ENCODE peak calls at places on chromosome 5, in seven cellular contexts. One of them, this sample, is unnamed.

GRCh38 chr5:125043781-125044391 is 297.4 kb upstream of the ZNF608 start:
- DNase-seq in fibroblast of the aortic adventitia: peak
- DNase-seq in A549: peak
- DNase-seq in GM12865: no peak
- DNase-seq in fibroblast of villous mesenchyme: no peak
- DNase-seq in fibroblast of lung: peak
- DNase-seq in esophagus muscularis mucosa: no peak
- DNase-seq in this sample: peak

GRCh38 chr5:27450607-27451006 is 412.2 kb upstream of the CDH9 start:
- DNase-seq in fibroblast of the aortic adventitia: no peak
- DNase-seq in GM12865: no peak
- DNase-seq in A549: no peak
- DNase-seq in fibroblast of lung: no peak
- DNase-seq in fibroblast of villous mesenchyme: no peak
- DNase-seq in esophagus muscularis mucosa: no peak
- DNase-seq in this sample: peak

GRCh38 chr5:75052461-75053285 is at the start of gene GCNT4:
- DNase-seq in esophagus muscularis mucosa: no peak
- DNase-seq in fibroblast of lung: peak
- DNase-seq in fibroblast of villous mesenchyme: peak
- DNase-seq in GM12865: peak
- DNase-seq in fibroblast of the aortic adventitia: peak
- DNase-seq in A549: peak
- DNase-seq in this sample: peak

GRCh38 chr5:40958811-40959210 is 49.5 kb downstream of the C7 start:
- DNase-seq in fibroblast of the aortic adventitia: no peak
- DNase-seq in esophagus muscularis mucosa: no peak
- DNase-seq in fibroblast of lung: peak
- DNase-seq in GM12865: no peak
- DNase-seq in A549: no peak
- DNase-seq in fibroblast of villous mesenchyme: no peak
- DNase-seq in this sample: no peak

GRCh38 chr5:173907686-173908371 is 19.7 kb downstream of the CPEB4 start:
- DNase-seq in fibroblast of villous mesenchyme: no peak
- DNase-seq in fibroblast of the aortic adventitia: no peak
- DNase-seq in fibroblast of lung: no peak
- DNase-seq in esophagus muscularis mucosa: no peak
- DNase-seq in A549: no peak
- DNase-seq in GM12865: no peak
- DNase-seq in this sample: peak

GRCh38 chr5:106843812-106844416 is 826.8 kb downstream of the EFNA5 start:
- DNase-seq in esophagus muscularis mucosa: no peak
- DNase-seq in fibroblast of villous mesenchyme: no peak
- DNase-seq in A549: peak
- DNase-seq in fibroblast of lung: peak
- DNase-seq in GM12865: peak
- DNase-seq in fibroblast of the aortic adventitia: no peak
- DNase-seq in this sample: no peak

GRCh38 chr5:134503088-134503936 is 22.2 kb upstream of the JADE2 start:
- DNase-seq in fibroblast of lung: peak
- DNase-seq in esophagus muscularis mucosa: no peak
- DNase-seq in fibroblast of villous mesenchyme: peak
- DNase-seq in A549: peak
- DNase-seq in fibroblast of the aortic adventitia: peak
- DNase-seq in GM12865: peak
- DNase-seq in this sample: peak

GRCh38 chr5:31639488-31640011 is 619 bp downstream of the PDZD2 start:
- DNase-seq in A549: no peak
- DNase-seq in fibroblast of lung: no peak
- DNase-seq in esophagus muscularis mucosa: no peak
- DNase-seq in GM12865: no peak
- DNase-seq in fibroblast of the aortic adventitia: no peak
- DNase-seq in fibroblast of villous mesenchyme: no peak
- DNase-seq in this sample: no peak

GRCh38 chr5:75662080-75662479 is 50.8 kb downstream of the ANKDD1B start:
- DNase-seq in GM12865: no peak
- DNase-seq in A549: no peak
- DNase-seq in esophagus muscularis mucosa: no peak
- DNase-seq in fibroblast of lung: no peak
- DNase-seq in fibroblast of the aortic adventitia: no peak
- DNase-seq in fibroblast of villous mesenchyme: no peak
- DNase-seq in this sample: no peak

GRCh38 chr5:168227973-168228615 is 63.4 kb upstream of the WWC1 start:
- DNase-seq in esophagus muscularis mucosa: no peak
- DNase-seq in GM12865: peak
- DNase-seq in fibroblast of villous mesenchyme: no peak
- DNase-seq in fibroblast of the aortic adventitia: peak
- DNase-seq in fibroblast of lung: peak
- DNase-seq in A549: no peak
- DNase-seq in this sample: peak

GRCh38 chr5:352639-353598 is 31.4 kb downstream of the AHRR start:
- DNase-seq in fibroblast of the aortic adventitia: no peak
- DNase-seq in fibroblast of lung: no peak
- DNase-seq in esophagus muscularis mucosa: peak
- DNase-seq in A549: no peak
- DNase-seq in fibroblast of villous mesenchyme: no peak
- DNase-seq in GM12865: no peak
- DNase-seq in this sample: no peak

GRCh38 chr5:92886751-92887150 is 694.3 kb downstream of the NR2F1-AS1 start:
- DNase-seq in esophagus muscularis mucosa: no peak
- DNase-seq in fibroblast of lung: no peak
- DNase-seq in A549: no peak
- DNase-seq in GM12865: no peak
- DNase-seq in fibroblast of villous mesenchyme: peak
- DNase-seq in fibroblast of the aortic adventitia: no peak
- DNase-seq in this sample: no peak

GRCh38 chr5:180470966-180471582 is 23.1 kb upstream of the CNOT6 start:
- DNase-seq in GM12865: peak
- DNase-seq in fibroblast of lung: peak
- DNase-seq in A549: peak
- DNase-seq in fibroblast of the aortic adventitia: peak
- DNase-seq in fibroblast of villous mesenchyme: peak
- DNase-seq in esophagus muscularis mucosa: no peak
- DNase-seq in this sample: peak

GRCh38 chr5:16489322-16489791 is 23.8 kb upstream of the ZNF622 start:
- DNase-seq in fibroblast of lung: peak
- DNase-seq in GM12865: peak
- DNase-seq in fibroblast of villous mesenchyme: peak
- DNase-seq in esophagus muscularis mucosa: no peak
- DNase-seq in A549: peak
- DNase-seq in fibroblast of the aortic adventitia: peak
- DNase-seq in this sample: peak

GRCh38 chr5:147455822-147456221 is 54.0 kb downstream of the DPYSL3 start:
- DNase-seq in fibroblast of villous mesenchyme: peak
- DNase-seq in GM12865: no peak
- DNase-seq in fibroblast of the aortic adventitia: peak
- DNase-seq in fibroblast of lung: peak
- DNase-seq in A549: no peak
- DNase-seq in esophagus muscularis mucosa: no peak
- DNase-seq in this sample: peak

GRCh38 chr5:127802477-127802865 is 99.3 kb downstream of the CCDC192 start:
- DNase-seq in GM12865: no peak
- DNase-seq in A549: no peak
- DNase-seq in fibroblast of the aortic adventitia: peak
- DNase-seq in fibroblast of villous mesenchyme: no peak
- DNase-seq in fibroblast of lung: peak
- DNase-seq in esophagus muscularis mucosa: no peak
- DNase-seq in this sample: peak

GRCh38 chr5:154977409-154977808 is 36.1 kb upstream of the KIF4B start:
- DNase-seq in fibroblast of villous mesenchyme: peak
- DNase-seq in fibroblast of the aortic adventitia: peak
- DNase-seq in fibroblast of lung: peak
- DNase-seq in esophagus muscularis mucosa: no peak
- DNase-seq in GM12865: peak
- DNase-seq in A549: no peak
- DNase-seq in this sample: no peak

GRCh38 chr5:140800816-140801493 is at the start of gene PCDHA3:
- DNase-seq in fibroblast of the aortic adventitia: peak
- DNase-seq in GM12865: no peak
- DNase-seq in fibroblast of lung: peak
- DNase-seq in A549: peak
- DNase-seq in fibroblast of villous mesenchyme: peak
- DNase-seq in esophagus muscularis mucosa: no peak
- DNase-seq in this sample: peak

GRCh38 chr5:140801494-140801841 is 611 bp downstream of the PCDHA3 start:
- DNase-seq in fibroblast of lung: no peak
- DNase-seq in GM12865: no peak
- DNase-seq in fibroblast of the aortic adventitia: no peak
- DNase-seq in A549: peak
- DNase-seq in esophagus muscularis mucosa: no peak
- DNase-seq in fibroblast of villous mesenchyme: no peak
- DNase-seq in this sample: no peak

GRCh38 chr5:140794594-140795258 is at the start of gene PCDHA2:
- DNase-seq in fibroblast of villous mesenchyme: no peak
- DNase-seq in fibroblast of the aortic adventitia: no peak
- DNase-seq in fibroblast of lung: peak
- DNase-seq in GM12865: no peak
- DNase-seq in A549: peak
- DNase-seq in esophagus muscularis mucosa: no peak
- DNase-seq in this sample: no peak

GRCh38 chr5:140795259-140795641 is 598 bp downstream of the PCDHA2 start:
- DNase-seq in fibroblast of villous mesenchyme: no peak
- DNase-seq in GM12865: no peak
- DNase-seq in A549: peak
- DNase-seq in fibroblast of lung: no peak
- DNase-seq in esophagus muscularis mucosa: no peak
- DNase-seq in fibroblast of the aortic adventitia: no peak
- DNase-seq in this sample: no peak

DNA sequence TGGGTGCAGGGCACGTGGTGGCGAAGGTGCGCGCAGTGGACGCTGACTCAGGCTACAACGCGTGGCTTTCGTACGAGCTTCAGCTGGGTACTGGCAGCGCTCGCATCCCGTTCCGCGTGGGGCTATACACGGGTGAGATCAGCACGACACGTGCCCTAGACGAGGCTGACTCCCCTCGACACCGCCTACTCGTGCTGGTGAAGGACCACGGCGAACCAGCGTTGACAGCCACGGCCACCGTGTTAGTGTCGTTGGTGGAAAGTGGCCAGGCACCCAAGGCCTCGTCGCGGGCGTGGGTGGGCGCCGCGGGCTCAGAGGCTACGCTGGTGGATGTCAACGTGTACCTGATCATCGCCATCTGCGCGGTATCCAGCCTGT is 2.1 kb downstream of the PCDHA2 start:
- DNase-seq in A549: no peak
- DNase-seq in fibroblast of lung: no peak
- DNase-seq in GM12865: no peak
- DNase-seq in fibroblast of the aortic adventitia: no peak
- DNase-seq in fibroblast of villous mesenchyme: no peak
- DNase-seq in esophagus muscularis mucosa: no peak
- DNase-seq in this sample: no peak
- H3K4me3 ChIP-seq in A549: no peak
- H3K4me3 ChIP-seq in fibroblast of lung: no peak
- H3K4me3 ChIP-seq in GM12865: no peak
- H3K4me3 ChIP-seq in fibroblast of the aortic adventitia: no peak
- H3K4me3 ChIP-seq in fibroblast of villous mesenchyme: no peak
- H3K4me3 ChIP-seq in esophagus muscularis mucosa: no peak
- H3K4me3 ChIP-seq in this sample: no peak

DNA sequence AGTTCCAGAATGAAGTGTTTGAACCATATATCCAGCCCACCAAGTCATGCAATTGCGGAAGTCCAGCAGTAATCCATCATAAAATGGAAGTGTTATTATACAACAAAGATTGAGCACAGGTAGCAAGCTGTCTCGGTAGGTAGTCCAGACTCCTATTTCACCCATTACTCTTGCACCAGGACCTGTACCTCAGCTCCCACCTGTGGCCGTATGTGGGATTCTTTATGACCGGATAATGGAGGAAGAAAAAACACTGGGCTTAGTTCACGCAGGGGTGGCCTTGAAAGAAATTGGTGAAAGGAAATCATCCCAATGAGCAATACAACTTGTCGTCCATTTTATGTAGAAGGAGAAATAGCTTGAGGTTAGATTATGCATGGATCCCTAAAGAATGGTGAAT is 216.3 kb downstream of the ESM1 start:
- DNase-seq in GM12865: no peak
- DNase-seq in fibroblast of villous mesenchyme: no peak
- DNase-seq in esophagus muscularis mucosa: no peak
- DNase-seq in fibroblast of the aortic adventitia: no peak
- DNase-seq in fibroblast of lung: no peak
- DNase-seq in A549: no peak
- DNase-seq in this sample: no peak
- TF ChIP-seq CTCF in GM12865: no peak
- TF ChIP-seq CTCF in fibroblast of villous mesenchyme: no peak
- TF ChIP-seq CTCF in esophagus muscularis mucosa: no peak
- TF ChIP-seq CTCF in fibroblast of the aortic adventitia: no peak
- TF ChIP-seq CTCF in fibroblast of lung: no peak
- TF ChIP-seq CTCF in A549: no peak
- TF ChIP-seq CTCF in this sample: no peak

GRCh38 chr5:38323645-38324295 is 65.4 kb downstream of the EGFLAM start:
- DNase-seq in A549: no peak
- DNase-seq in fibroblast of the aortic adventitia: peak
- DNase-seq in esophagus muscularis mucosa: no peak
- DNase-seq in fibroblast of lung: peak
- DNase-seq in fibroblast of villous mesenchyme: peak
- DNase-seq in GM12865: no peak
- DNase-seq in this sample: peak

GRCh38 chr5:38316544-38317224 is 58.3 kb downstream of the EGFLAM start:
- DNase-seq in fibroblast of the aortic adventitia: peak
- DNase-seq in A549: no peak
- DNase-seq in fibroblast of villous mesenchyme: peak
- DNase-seq in GM12865: no peak
- DNase-seq in esophagus muscularis mucosa: peak
- DNase-seq in fibroblast of lung: peak
- DNase-seq in this sample: peak

GRCh38 chr5:38317887-38318286 is 59.5 kb downstream of the EGFLAM start:
- DNase-seq in fibroblast of the aortic adventitia: no peak
- DNase-seq in fibroblast of villous mesenchyme: no peak
- DNase-seq in esophagus muscularis mucosa: peak
- DNase-seq in fibroblast of lung: no peak
- DNase-seq in GM12865: no peak
- DNase-seq in A549: no peak
- DNase-seq in this sample: no peak

GRCh38 chr5:38319486-38319885 is 61.1 kb downstream of the EGFLAM start:
- DNase-seq in fibroblast of villous mesenchyme: no peak
- DNase-seq in esophagus muscularis mucosa: no peak
- DNase-seq in fibroblast of the aortic adventitia: no peak
- DNase-seq in GM12865: no peak
- DNase-seq in A549: no peak
- DNase-seq in fibroblast of lung: no peak
- DNase-seq in this sample: no peak

DNA sequence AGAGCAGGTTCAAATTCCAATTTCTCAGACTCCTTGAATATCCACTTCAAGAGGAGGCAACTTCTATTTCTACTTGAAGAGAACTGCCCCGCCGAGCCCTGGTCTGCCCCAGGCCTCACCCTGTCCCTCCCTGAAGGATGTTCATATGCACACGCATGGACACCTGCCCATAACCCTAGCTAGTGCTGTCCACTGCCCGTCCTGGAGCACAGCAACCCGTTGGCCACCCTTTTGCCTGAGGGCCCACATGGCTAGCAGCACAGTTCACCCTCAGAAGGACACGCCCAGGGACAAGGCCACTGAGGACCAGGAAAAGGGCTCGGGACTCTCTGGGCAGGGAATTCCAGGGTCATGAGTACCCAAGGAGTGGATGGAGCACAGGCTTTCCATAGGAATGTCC is 63.6 kb downstream of the EGFLAM start:
- DNase-seq in esophagus muscularis mucosa: no peak
- DNase-seq in A549: no peak
- DNase-seq in fibroblast of villous mesenchyme: no peak
- DNase-seq in fibroblast of the aortic adventitia: no peak
- DNase-seq in fibroblast of lung: no peak
- DNase-seq in GM12865: no peak
- DNase-seq in this sample: no peak
- H3K4me3 ChIP-seq in esophagus muscularis mucosa: no peak
- H3K4me3 ChIP-seq in A549: no peak
- H3K4me3 ChIP-seq in fibroblast of villous mesenchyme: no peak
- H3K4me3 ChIP-seq in fibroblast of the aortic adventitia: no peak
- H3K4me3 ChIP-seq in fibroblast of lung: no peak
- H3K4me3 ChIP-seq in GM12865: no peak
- H3K4me3 ChIP-seq in this sample: no peak

GRCh38 chr5:178205010-178205748 is 846 bp downstream of the HNRNPAB start:
- DNase-seq in fibroblast of villous mesenchyme: peak
- DNase-seq in esophagus muscularis mucosa: peak
- DNase-seq in GM12865: peak
- DNase-seq in A549: peak
- DNase-seq in fibroblast of lung: peak
- DNase-seq in fibroblast of the aortic adventitia: peak
- DNase-seq in this sample: peak
- TF ChIP-seq CTCF in fibroblast of villous mesenchyme: no peak
- TF ChIP-seq CTCF in esophagus muscularis mucosa: no peak
- TF ChIP-seq CTCF in GM12865: no peak
- TF ChIP-seq CTCF in A549: no peak
- TF ChIP-seq CTCF in fibroblast of lung: no peak
- TF ChIP-seq CTCF in fibroblast of the aortic adventitia: no peak
- TF ChIP-seq CTCF in this sample: no peak

This sample was measured in AG10803.